ENCODE peak calls at places on chromosomes 16 and 17, in six cellular contexts. Z is A549; M is fibroblast of villous mesenchyme; K is GM12865; I is CD8-positive, alpha-beta T cell; X is NB4. S is an unnamed sample.

GRCh38 chr16:58026705-58027340 is 1.3 kb downstream of the MMP15 start:
- DNase-seq in Z (no peak), I (no peak), M (no peak), X (no peak), K (no peak), S (no peak)

GRCh38 chr16:3810818-3811217 is 69.7 kb downstream of the CREBBP start:
- DNase-seq in X (no peak), Z (no peak), K (no peak), I (no peak), M (no peak), S (no peak)

GRCh38 chr17:52482271-52482670 is 323.8 kb upstream of the CA10 start:
- DNase-seq in I (no peak), M (no peak), K (no peak), Z (no peak), X (no peak), S (no peak)

GRCh38 chr17:9324864-9325263 is 250.8 kb downstream of the STX8 start:
- DNase-seq in M (peak; percentile 55), K (no peak), Z (peak; percentile 35), X (no peak), I (no peak), S (peak; percentile 16)

GRCh38 chr17:8162232-8162996 is at the start of gene VAMP2:
- DNase-seq in I (peak; percentile 82), X (peak; percentile 63), K (peak; percentile 82), Z (peak; percentile 74), M (peak; percentile 64), S (peak; percentile 79)

GRCh38 chr16:354286-354881 is 1.9 kb upstream of the AXIN1 start:
- DNase-seq in M (no peak), X (no peak), K (no peak), I (no peak), Z (no peak), S (no peak)

GRCh38 chr16:9976641-9977040 is 205.6 kb downstream of the GRIN2A start:
- DNase-seq in I (no peak), K (peak; percentile 21), X (no peak), M (no peak), Z (no peak), S (no peak)

GRCh38 chr17:31309525-31309924 is 4.3 kb downstream of the EVI2B start:
- DNase-seq in Z (no peak), M (no peak), K (peak; percentile 75), X (peak; percentile 91), I (no peak), S (no peak)

GRCh38 chr16:11202260-11203091 is 53.5 kb downstream of the SOCS1 start:
- DNase-seq in K (peak; percentile 79), M (no peak), Z (no peak), I (no peak), X (peak; percentile 66), S (no peak)

GRCh38 chr16:12255919-12256665 is 279.6 kb downstream of the SNX29 start:
- DNase-seq in X (no peak), K (peak; percentile 24), M (no peak), I (no peak), Z (no peak), S (no peak)

GRCh38 chr16:67504190-67505021 is 21.1 kb upstream of the AGRP start:
- DNase-seq in X (no peak), M (no peak), I (peak; percentile 51), Z (peak; percentile 31), K (peak; percentile 72), S (peak; percentile 14)

GRCh38 chr16:91484-91883 is 13.5 kb downstream of the MPG start:
- DNase-seq in X (no peak), Z (no peak), K (no peak), I (no peak), M (no peak), S (peak; percentile 72)

GRCh38 chr17:65349916-65350315 is 211.5 kb downstream of the AXIN2 start:
- DNase-seq in X (no peak), I (no peak), K (no peak), M (no peak), Z (no peak), S (no peak)

GRCh38 chr17:80491478-80492342 is 15.3 kb upstream of the NPTX1 start:
- DNase-seq in K (no peak), Z (peak; percentile 62), X (no peak), M (no peak), I (no peak), S (no peak)

GRCh38 chr17:81387235-81388060 is 7.8 kb upstream of the BAHCC1 start:
- DNase-seq in K (peak; percentile 18), M (peak; percentile 90), Z (no peak), X (peak; percentile 78), I (no peak), S (peak; percentile 47)

GRCh38 chr17:4940625-4941021 is 555 bp downstream of the RNF167 start:
- DNase-seq in Z (no peak), X (peak; percentile 59), K (peak; percentile 67), M (no peak), I (peak; percentile 54), S (no peak)

GRCh38 chr16:6857575-6857974 is 475.1 kb upstream of the RBFOX1 start:
- DNase-seq in Z (no peak), I (no peak), X (no peak), K (no peak), M (no peak), S (no peak)

GRCh38 chr17:70251704-70252103 is 82.4 kb downstream of the KCNJ2 start:
- DNase-seq in K (no peak), M (no peak), I (no peak), X (no peak), Z (no peak), S (no peak)

GRCh38 chr16:71883193-71883848 is 661 bp downstream of the ZNF821 start:
- DNase-seq in M (no peak), K (peak; percentile 50), I (peak; percentile 53), Z (peak; percentile 31), X (peak; percentile 20), S (no peak)

GRCh38 chr17:39547713-39548478 is 59.8 kb downstream of the NEUROD2 start:
- DNase-seq in Z (peak; percentile 69), K (peak; percentile 66), X (peak; percentile 76), M (peak; percentile 40), I (peak; percentile 82), S (peak; percentile 64)

DNA sequence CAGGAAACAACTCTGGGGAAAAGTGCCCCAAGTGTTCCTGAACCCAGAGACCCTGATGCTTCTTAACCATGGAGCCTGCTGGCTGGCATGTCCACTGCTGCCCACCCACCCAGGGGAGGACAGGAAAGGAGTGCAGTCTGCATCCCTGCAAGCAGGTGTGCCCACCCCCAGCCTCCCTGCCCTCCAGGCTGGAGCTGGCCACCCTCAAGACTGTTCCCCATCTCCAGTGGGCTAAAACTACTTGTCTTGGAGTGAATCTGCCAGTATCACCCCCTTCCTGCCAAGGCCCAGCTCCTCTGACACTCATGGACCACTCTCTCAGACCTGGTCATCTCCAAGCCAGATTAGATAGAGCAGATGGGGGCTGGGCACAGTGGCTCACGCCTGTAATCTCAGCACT is 29.8 kb downstream of the ARHGAP27 start:
- DNase-seq in X (no peak), I (no peak), Z (no peak), K (no peak), M (no peak), S (no peak)
- H3K4me3 ChIP-seq in X (no peak overlapping the region), I (no peak overlapping the region), Z (no peak overlapping the region), K (no peak overlapping the region), M (no peak overlapping the region), S (no peak overlapping the region)

GRCh38 chr16:29943846-29944669 is 17.8 kb upstream of the TMEM219 start:
- DNase-seq in K (no peak), M (peak; percentile 99), I (no peak), Z (peak; percentile 99), X (no peak), S (peak; percentile 97)
- TF ChIP-seq CTCF in K (no peak), M (peak; percentile 53), I (no peak), Z (peak; percentile 64), X (peak; percentile 12), S (peak; percentile 25)

DNA sequence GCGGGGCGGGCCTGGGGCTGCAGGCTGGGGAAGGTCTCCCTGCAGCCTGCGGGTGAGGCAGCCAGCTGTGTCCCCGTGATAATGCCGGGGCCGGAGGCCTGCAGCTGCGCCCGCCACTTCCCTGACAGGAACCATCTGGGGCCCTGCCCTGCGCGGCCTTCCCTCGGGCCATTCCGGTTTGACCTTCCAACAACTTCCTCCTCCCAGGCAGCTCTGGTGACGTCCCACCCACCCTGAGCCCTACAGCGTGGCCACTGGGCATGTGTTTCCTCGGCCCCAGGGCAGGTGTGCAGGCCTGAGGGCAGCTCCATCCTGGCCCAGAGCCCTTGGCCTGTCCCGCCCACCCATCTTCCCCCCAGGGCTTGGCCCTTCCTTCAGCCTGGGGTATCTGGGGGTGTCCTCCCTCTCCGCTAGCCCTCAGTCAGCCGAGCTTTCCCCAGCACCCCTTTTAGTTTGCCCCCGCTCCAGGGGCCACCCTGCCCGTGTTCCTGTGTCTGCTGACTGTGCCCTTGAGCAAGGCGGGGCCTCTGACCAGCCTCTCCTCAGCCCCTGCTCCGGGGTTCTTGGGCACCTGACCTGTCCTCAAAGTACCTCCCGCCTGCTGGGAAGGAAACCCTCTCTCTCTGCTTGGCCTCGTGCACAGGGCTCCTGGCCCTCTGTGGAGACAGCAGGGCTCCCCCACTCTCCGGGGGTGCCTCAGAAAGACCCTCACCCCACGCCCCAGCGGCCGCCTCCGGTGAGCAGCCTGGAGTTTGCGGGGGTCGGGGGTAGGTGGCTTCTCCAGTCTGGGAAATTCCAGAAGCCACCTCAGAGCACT is at the start of gene CBFA2T3:
- DNase-seq in X (peak; percentile 95), M (peak; percentile 68), I (no peak), Z (no peak), K (peak; percentile 81), S (no peak)
- H3K4me3 ChIP-seq in X (peak within 1 kb of the TSS; percentile 80), M (no peak within 1 kb of the TSS), I (no peak within 1 kb of the TSS), Z (no peak within 1 kb of the TSS), K (peak within 1 kb of the TSS; percentile 84), S (no peak within 1 kb of the TSS)

GRCh38 chr16:20997147-20997546 is 96.6 kb downstream of the LYRM1 start:
- DNase-seq in K (no peak), M (no peak), I (no peak), Z (no peak), X (no peak), S (no peak)

GRCh38 chr16:21005008-21005407 is 104.4 kb downstream of the LYRM1 start:
- DNase-seq in M (no peak), X (no peak), K (no peak), I (no peak), Z (no peak), S (no peak)

GRCh38 chr16:20995711-20996110 is 95.1 kb downstream of the LYRM1 start:
- DNase-seq in Z (no peak), K (no peak), M (no peak), X (no peak), I (no peak), S (no peak)

GRCh38 chr16:21001262-21001661 is 100.7 kb downstream of the LYRM1 start:
- DNase-seq in Z (peak; percentile 47), M (peak; percentile 16), X (peak; percentile 55), I (no peak), K (peak; percentile 37), S (peak; percentile 45)
- TF ChIP-seq CTCF in Z (peak; percentile 37), M (peak; percentile 52), X (peak; percentile 50), I (no peak), K (peak; percentile 51), S (peak; percentile 48)

DNA sequence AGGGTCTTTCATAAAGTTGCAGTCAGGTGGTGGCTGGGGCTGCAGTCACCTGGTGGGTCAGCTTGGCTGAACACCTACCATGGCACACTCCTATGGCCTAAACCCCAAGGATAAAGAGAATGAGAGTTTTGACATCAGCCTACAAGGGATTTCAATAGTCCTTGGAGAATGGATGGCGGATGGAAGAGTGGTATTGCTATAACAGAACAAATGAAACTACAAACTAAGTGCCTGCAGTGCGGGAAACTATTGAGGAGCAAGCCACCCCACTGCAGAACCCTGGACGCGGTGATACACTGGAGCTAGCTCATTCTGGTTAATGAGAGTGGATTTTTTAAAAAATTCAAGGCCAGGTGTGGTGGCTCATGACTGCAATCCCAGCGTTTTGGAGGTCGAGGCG is 3.0 kb upstream of the PRPSAP2 start:
- DNase-seq in X (no peak), Z (no peak), I (no peak), K (no peak), M (no peak), S (no peak)
- H3K4me3 ChIP-seq in X (no peak overlapping the region), Z (peak overlapping the region; percentile 54), I (no peak overlapping the region), K (no peak overlapping the region), M (no peak overlapping the region), S (peak overlapping the region; percentile 66)